ENCODE peak calls at places on chromosomes 7 and 10, in five cellular contexts. A, M, P, Z and E are unnamed samples.

GRCh38 chr10:126598009-126598408 is 72.5 kb downstream of the C10orf90 start:
- DNase-seq in Z (no peak), P (peak), A (peak), M (peak), E (peak)

GRCh38 chr7:28573059-28573553 is 160.8 kb downstream of the CREB5 start:
- DNase-seq in M (no peak), P (peak), Z (no peak), A (peak), E (no peak)

GRCh38 chr10:24962998-24963397 is 10.6 kb upstream of the PRTFDC1 start:
- DNase-seq in Z (no peak), A (peak), M (no peak), P (peak), E (no peak)

GRCh38 chr7:110960811-110961210 is 130.1 kb upstream of the LRRN3 start:
- DNase-seq in A (no peak), Z (no peak), P (no peak), M (no peak), E (no peak)

GRCh38 chr7:129607471-129608120 is 3.9 kb upstream of the NRF1 start:
- DNase-seq in A (peak), P (no peak), M (peak), Z (no peak), E (peak)

GRCh38 chr10:86798030-86798429 is 41.6 kb downstream of the BMPR1A start:
- DNase-seq in Z (no peak), M (no peak), P (no peak), A (no peak), E (no peak)

GRCh38 chr10:52778511-52779392 is 6.2 kb upstream of the MBL2 start:
- DNase-seq in M (peak), Z (no peak), P (peak), A (no peak), E (peak)

GRCh38 chr7:30168800-30169584 is 34.2 kb downstream of the MTURN start:
- DNase-seq in A (no peak), M (no peak), P (no peak), Z (no peak), E (no peak)

GRCh38 chr7:102841290-102841689 is 71.5 kb upstream of the LRRC17 start:
- DNase-seq in A (no peak), M (no peak), P (no peak), Z (no peak), E (no peak)

GRCh38 chr7:117014673-117015133 is 61.4 kb downstream of the ST7 start:
- DNase-seq in P (no peak), A (peak), M (peak), Z (peak), E (peak)

GRCh38 chr7:155576900-155577508 is 30.6 kb upstream of the CNPY1 start:
- DNase-seq in M (no peak), P (no peak), Z (peak), A (no peak), E (no peak)

GRCh38 chr10:48478469-48478868 is 126.4 kb downstream of the ARHGAP22 start:
- DNase-seq in M (no peak), P (no peak), A (no peak), Z (no peak), E (no peak)

GRCh38 chr10:13291821-13292773 is 7.8 kb downstream of the PHYH start:
- DNase-seq in M (no peak), A (no peak), Z (no peak), P (peak), E (no peak)

GRCh38 chr10:86829472-86829871 is 73.1 kb downstream of the BMPR1A start:
- DNase-seq in P (no peak), Z (no peak), M (no peak), A (no peak), E (no peak)

GRCh38 chr10:79146611-79147130 is 77.9 kb downstream of the ZMIZ1 start:
- DNase-seq in Z (peak), P (no peak), A (peak), M (no peak), E (no peak)

GRCh38 chr10:104028146-104028545 is 57.5 kb downstream of the COL17A1 start:
- DNase-seq in P (peak), Z (no peak), M (peak), A (no peak), E (peak)

GRCh38 chr7:19707240-19707639 is 1.6 kb downstream of the POLR1F start:
- DNase-seq in P (peak), A (no peak), Z (no peak), M (peak), E (no peak)

GRCh38 chr10:125263551-125263950 is 103.2 kb upstream of the CTBP2 start:
- DNase-seq in Z (no peak), A (no peak), M (no peak), P (peak), E (no peak)

GRCh38 chr10:116080553-116080952 is 192.5 kb downstream of the GFRA1 start:
- DNase-seq in M (no peak), P (no peak), Z (no peak), A (no peak), E (no peak)

GRCh38 chr10:132096863-132097478 is 31.2 kb downstream of the JAKMIP3 start:
- DNase-seq in M (no peak), A (no peak), Z (no peak), P (no peak), E (no peak)

GRCh38 chr7:23246540-23246939 is at the start of gene GPNMB:
- DNase-seq in P (no peak), Z (no peak), M (no peak), A (no peak), E (no peak)

GRCh38 chr10:73529089-73529832 is 33.4 kb upstream of the PPP3CB start:
- DNase-seq in M (peak), Z (no peak), A (peak), P (peak), E (peak)

GRCh38 chr10:114110174-114110972 is 63.6 kb downstream of the CCDC186 start:
- DNase-seq in A (no peak), P (no peak), M (peak), Z (no peak), E (no peak)

GRCh38 chr7:27150568-27151340 is 1.6 kb downstream of the HOXA3 start:
- DNase-seq in A (peak), P (peak), Z (peak), M (peak), E (peak)
- TF ChIP-seq POLR2A in A (no peak), P (peak), Z (no peak), M (peak), E (no peak)

GRCh38 chr10:22321156-22321711 is 335 bp downstream of the BMI1 start:
- DNase-seq in P (peak), Z (peak), A (peak), M (peak), E (peak)
- TF ChIP-seq POLR2A in P (no peak), Z (no peak), A (peak), M (no peak), E (peak)

GRCh38 chr10:57026307-57026706 is 665.2 kb upstream of the ZWINT start:
- DNase-seq in Z (no peak), A (no peak), M (no peak), P (no peak), E (no peak)

GRCh38 chr10:57018452-57018851 is 657.4 kb upstream of the ZWINT start:
- DNase-seq in Z (no peak), A (no peak), M (no peak), P (no peak), E (no peak)

GRCh38 chr10:57023626-57024025 is 662.6 kb upstream of the ZWINT start:
- DNase-seq in P (no peak), A (no peak), M (no peak), Z (no peak), E (no peak)
- TF ChIP-seq POLR2A in P (no peak), A (no peak), M (no peak), Z (no peak), E (no peak)

DNA sequence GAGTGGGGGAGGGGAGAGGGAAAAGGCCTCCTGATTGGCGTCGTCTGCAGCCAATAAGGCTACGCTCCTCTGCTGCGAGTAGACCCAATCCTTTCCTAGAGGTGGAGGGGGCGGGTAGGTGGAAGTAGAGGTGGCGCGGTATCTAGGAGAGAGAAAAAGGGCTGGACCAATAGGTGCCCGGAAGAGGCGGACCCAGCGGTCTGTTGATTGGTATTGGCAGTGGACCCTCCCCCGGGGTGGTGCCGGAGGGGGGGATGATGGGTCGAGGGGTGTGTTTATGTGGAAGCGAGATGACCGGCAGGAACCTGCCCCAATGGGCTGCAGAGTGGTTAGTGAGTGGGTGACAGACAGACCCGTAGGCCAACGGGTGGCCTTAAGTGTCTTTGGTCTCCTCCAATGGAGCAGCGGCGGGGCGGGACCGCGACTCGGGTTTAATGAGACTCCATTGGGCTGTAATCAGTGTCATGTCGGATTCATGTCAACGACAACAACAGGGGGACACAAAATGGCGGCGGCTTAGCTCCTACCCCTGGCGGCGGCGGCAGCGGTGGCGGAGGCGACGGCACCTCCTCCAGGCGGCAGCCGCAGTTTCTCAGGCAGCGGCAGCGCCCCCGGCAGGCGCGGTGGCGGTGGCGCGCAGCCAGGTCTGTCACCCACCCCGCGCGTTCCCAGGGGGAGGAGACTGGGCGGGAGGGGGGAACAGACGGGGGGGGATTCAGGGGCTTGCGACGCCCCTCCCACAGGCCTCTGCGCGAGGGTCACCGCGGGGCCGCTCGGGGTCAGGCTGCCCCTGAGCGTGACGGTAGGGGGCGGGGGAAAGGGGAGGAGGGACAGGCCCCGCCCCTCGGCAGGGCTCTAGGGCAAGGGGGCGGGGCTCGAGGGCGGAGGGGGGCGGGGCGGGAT is at the start of gene KAT6B:
- DNase-seq in P (peak), Z (peak), M (peak), A (peak), E (peak)
- TF ChIP-seq POLR2A in P (peak), Z (no peak), M (peak), A (peak), E (peak)

GRCh38 chr7:143217806-143218205 is 4.0 kb upstream of the TAS2R40 start:
- DNase-seq in M (no peak), P (no peak), A (no peak), Z (no peak), E (no peak)
- TF ChIP-seq POLR2A in M (no peak), P (no peak), A (no peak), Z (no peak), E (no peak)